ENCODE peak calls at places on chromosomes 6 and 20, in ten cellular contexts. G is endothelial cell of umbilical vein, B is breast epithelium, D is right lobe of liver, V is ovary, R is testis, Z is uterus, E is Peyer's patch, P is HCT116, H is body of pancreas. U is an unnamed sample.

GRCh38 chr20:58141496-58141895 is 87.0 kb downstream of the ANKRD60 start:
- DNase-seq in B (no peak), E (no peak), R (no peak), H (no peak), D (no peak), G (no peak), P (no peak), V (no peak), Z (no peak), U (no peak)

GRCh38 chr6:12148317-12148801 is 136.2 kb downstream of the HIVEP1 start:
- DNase-seq in E (no peak), D (no peak), G (peak; percentile 41), R (no peak), V (no peak), Z (no peak), B (no peak), P (no peak), H (no peak), U (no peak)

GRCh38 chr20:17936791-17937687 is 31.6 kb downstream of the SNX5 start:
- DNase-seq in E (no peak), P (no peak), H (peak; percentile 57), V (peak; percentile 67), R (peak; percentile 68), D (no peak), Z (peak; percentile 57), G (peak; percentile 79), B (no peak), U (peak; percentile 60)

GRCh38 chr6:4355241-4355640 is 219.9 kb upstream of the ECI2 start:
- DNase-seq in P (peak; percentile 13), E (no peak), Z (no peak), B (no peak), G (peak; percentile 61), H (no peak), D (no peak), R (no peak), V (no peak), U (no peak)

GRCh38 chr6:112576421-112576820 is 229.3 kb downstream of the RFPL4B start:
- DNase-seq in V (no peak), Z (no peak), G (no peak), P (no peak), E (no peak), B (no peak), R (no peak), H (no peak), D (no peak), U (no peak)

GRCh38 chr6:107460074-107460631 is 789 bp upstream of the PDSS2 start:
- DNase-seq in H (no peak), V (no peak), G (no peak), E (no peak), D (no peak), B (no peak), P (no peak), R (no peak), Z (no peak), U (no peak)

GRCh38 chr6:168877821-168878282 is 375.8 kb downstream of the THBS2 start:
- DNase-seq in H (peak; percentile 37), G (no peak), V (no peak), Z (no peak), D (no peak), E (no peak), B (no peak), R (no peak), P (no peak), U (no peak)

GRCh38 chr6:26202201-26202611 is 115.0 kb downstream of the HFE start:
- DNase-seq in H (no peak), D (no peak), P (no peak), B (no peak), R (no peak), V (no peak), E (no peak), Z (no peak), G (no peak), U (no peak)

GRCh38 chr6:2450546-2450945 is 205.1 kb upstream of the GMDS start:
- DNase-seq in P (no peak), G (no peak), R (peak; percentile 62), E (no peak), Z (no peak), B (no peak), H (peak; percentile 58), V (no peak), D (peak; percentile 36), U (peak; percentile 83)
- TF ChIP-seq CTCF in P (no peak), G (no peak), R (no peak), E (no peak), Z (no peak), B (no peak), H (no peak), V (no peak), D (no peak), U (no peak)

GRCh38 chr6:157690441-157691210 is 132.4 kb upstream of the SNX9 start:
- DNase-seq in R (no peak), P (no peak), V (no peak), D (no peak), B (no peak), H (no peak), G (no peak), E (no peak), Z (no peak), U (no peak)

GRCh38 chr6:157689875-157690274 is 133.2 kb upstream of the SNX9 start:
- DNase-seq in Z (no peak), H (no peak), P (no peak), D (no peak), V (no peak), B (no peak), E (no peak), R (no peak), G (no peak), U (no peak)

GRCh38 chr6:157685596-157686280 is 137.3 kb upstream of the SNX9 start:
- DNase-seq in P (no peak), G (no peak), B (no peak), V (no peak), E (no peak), D (no peak), Z (no peak), H (no peak), R (no peak), U (no peak)

GRCh38 chr6:157688275-157688959 is 134.6 kb upstream of the SNX9 start:
- DNase-seq in D (no peak), R (no peak), Z (no peak), G (no peak), H (no peak), P (no peak), B (no peak), V (no peak), E (no peak), U (no peak)

DNA sequence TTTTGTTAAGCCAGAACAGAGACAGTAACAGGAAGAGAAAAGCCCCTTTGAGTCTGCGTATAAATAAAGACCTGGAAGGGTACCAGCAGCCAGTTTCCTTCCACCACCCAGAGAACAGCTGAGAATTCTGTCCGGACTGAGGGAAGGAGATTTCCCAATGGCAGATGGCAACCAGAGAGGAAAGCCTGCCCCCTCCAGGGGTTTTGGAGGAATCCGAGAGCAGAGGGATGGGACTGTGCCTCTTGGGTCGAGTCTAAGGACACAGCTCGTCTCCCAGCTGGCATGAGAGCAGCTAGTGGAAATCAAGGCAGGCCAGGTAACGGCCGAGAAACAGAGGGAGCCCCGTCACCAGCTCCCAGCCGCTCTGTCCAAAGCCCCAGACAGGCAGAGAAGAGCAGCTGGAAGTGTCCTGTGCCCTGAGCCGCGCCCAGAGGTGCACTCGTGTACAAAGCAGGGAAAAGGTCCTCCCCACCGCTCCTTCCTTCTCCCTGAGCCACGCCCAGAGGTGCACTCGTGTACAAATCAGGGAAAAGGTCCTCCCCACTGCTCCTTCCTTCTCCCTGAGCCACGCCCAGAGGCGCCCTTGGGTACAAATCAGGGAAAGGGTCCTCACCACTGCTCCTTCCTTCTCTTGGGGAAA is 134.0 kb upstream of the SNX9 start:
- DNase-seq in R (no peak), H (no peak), Z (no peak), P (peak; percentile 27), E (no peak), G (peak; percentile 30), D (no peak), V (no peak), B (no peak), U (no peak)
- TF ChIP-seq POLR2A in R (no peak), H (no peak), Z (no peak), P (no peak), E (no peak), G (no peak), D (no peak), V (no peak), B (no peak), U (no peak)

GRCh38 chr20:63933646-63934045 is 22.6 kb downstream of the UCKL1 start:
- DNase-seq in R (no peak), V (no peak), E (no peak), H (no peak), D (no peak), B (no peak), Z (no peak), P (no peak), G (no peak), U (no peak)

GRCh38 chr20:63935447-63935846 is 20.8 kb downstream of the UCKL1 start:
- DNase-seq in D (no peak), G (no peak), V (no peak), R (no peak), H (no peak), B (no peak), P (no peak), E (no peak), Z (no peak), U (peak; percentile 40)

GRCh38 chr20:63932606-63933160 is 23.5 kb downstream of the UCKL1 start:
- DNase-seq in H (no peak), G (no peak), E (no peak), P (no peak), Z (no peak), B (no peak), R (no peak), D (no peak), V (no peak), U (no peak)

GRCh38 chr20:63931735-63932134 is 24.5 kb downstream of the UCKL1 start:
- DNase-seq in V (no peak), Z (no peak), G (no peak), D (no peak), E (no peak), R (no peak), P (no peak), B (no peak), H (no peak), U (peak; percentile 40)

GRCh38 chr20:63934271-63935068 is 21.7 kb downstream of the UCKL1 start:
- DNase-seq in E (no peak), R (no peak), P (no peak), G (no peak), V (peak; percentile 17), B (no peak), H (no peak), Z (no peak), D (no peak), U (peak; percentile 50)
- TF ChIP-seq CTCF in E (peak; percentile 12), R (peak; percentile 19), P (peak; percentile 43), G (peak; percentile 23), V (no peak), B (no peak), H (no peak), Z (no peak), D (no peak), U (peak; percentile 7)

DNA sequence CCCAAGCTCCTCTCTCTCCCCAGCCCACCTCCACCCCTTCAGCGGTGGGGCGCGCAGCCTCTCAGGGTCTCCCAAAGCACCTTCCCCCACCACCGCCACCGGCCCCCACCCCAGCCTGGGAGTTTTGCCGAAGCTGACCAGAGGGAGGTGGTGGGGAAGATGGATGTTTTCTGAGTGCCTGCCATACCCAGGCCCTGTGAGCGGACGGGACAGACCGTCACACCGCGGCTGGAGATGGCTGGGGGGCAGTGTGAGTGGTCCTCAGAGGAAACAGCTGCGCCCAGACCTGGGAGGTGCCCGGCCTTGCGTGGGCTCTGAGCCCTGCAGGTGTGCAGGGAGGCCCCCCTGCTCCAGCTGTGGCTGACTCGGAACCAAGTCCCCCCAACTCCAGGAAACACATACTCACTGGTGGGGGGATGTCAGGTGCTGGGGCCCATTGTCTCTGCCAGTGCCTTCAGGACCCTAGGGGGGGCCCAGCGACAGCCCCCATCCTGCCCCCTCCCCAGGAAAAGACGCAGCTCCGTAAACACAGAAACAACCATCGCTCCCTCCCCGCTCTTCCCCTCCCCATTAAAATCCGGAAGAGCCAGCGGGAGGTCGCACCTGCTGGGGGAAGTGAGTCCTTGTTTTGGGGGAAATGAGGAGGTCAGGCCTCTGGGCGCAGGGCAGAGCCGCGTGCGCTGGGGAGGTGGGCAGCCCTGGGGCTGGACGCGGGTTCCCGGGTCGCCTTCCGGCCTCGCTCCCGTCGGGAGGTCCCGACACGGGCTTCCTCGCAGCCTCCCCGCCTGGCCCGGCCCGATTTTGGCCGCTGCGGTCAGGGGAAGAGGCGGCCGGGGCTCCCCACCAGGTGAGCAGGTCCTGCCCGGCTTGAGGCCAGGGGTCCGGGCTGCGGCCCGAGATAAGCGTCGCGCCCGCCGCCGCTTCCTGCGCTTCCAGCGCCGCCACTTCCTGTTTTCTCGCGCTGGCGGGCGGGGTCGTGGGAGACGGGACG is 6.1 kb downstream of the C20orf204 start:
- DNase-seq in G (peak; percentile 73), H (no peak), P (no peak), E (no peak), V (no peak), Z (no peak), R (no peak), D (no peak), B (no peak), U (no peak)
- TF ChIP-seq POLR2A in G (peak; percentile 21), H (peak; percentile 15), P (no peak), E (no peak), V (no peak), Z (no peak), R (no peak), D (no peak), B (no peak), U (no peak)

U was measured in heart left ventricle.